ENCODE peak calls at places on chromosomes 4 and X, in seven cellular contexts. One of them, this sample, is unnamed.

GRCh38 chrX:132968282-132968681 is 9.9 kb upstream of the HS6ST2 start:
- DNase-seq in epithelial cell of esophagus: peak
- DNase-seq in mammary epithelial cell: no peak
- DNase-seq in astrocyte of the spinal cord: no peak
- DNase-seq in GM12865: no peak
- DNase-seq in body of pancreas: no peak
- DNase-seq in fibroblast of the aortic adventitia: no peak
- DNase-seq in this sample: no peak

GRCh38 chr4:120769227-120769626 is 153.3 kb downstream of the PRDM5 start:
- DNase-seq in epithelial cell of esophagus: peak
- DNase-seq in mammary epithelial cell: peak
- DNase-seq in astrocyte of the spinal cord: peak
- DNase-seq in GM12865: no peak
- DNase-seq in body of pancreas: no peak
- DNase-seq in fibroblast of the aortic adventitia: peak
- DNase-seq in this sample: peak

GRCh38 chrX:65712005-65712861 is 44.8 kb downstream of the MSN start:
- DNase-seq in epithelial cell of esophagus: no peak
- DNase-seq in mammary epithelial cell: no peak
- DNase-seq in astrocyte of the spinal cord: no peak
- DNase-seq in GM12865: no peak
- DNase-seq in body of pancreas: no peak
- DNase-seq in fibroblast of the aortic adventitia: no peak
- DNase-seq in this sample: no peak

GRCh38 chr4:72900952-72901351 is 168.6 kb downstream of the COX18 start:
- DNase-seq in epithelial cell of esophagus: no peak
- DNase-seq in mammary epithelial cell: no peak
- DNase-seq in astrocyte of the spinal cord: no peak
- DNase-seq in GM12865: no peak
- DNase-seq in body of pancreas: no peak
- DNase-seq in fibroblast of the aortic adventitia: peak
- DNase-seq in this sample: peak

GRCh38 chrX:17470136-17470535 is 95.1 kb downstream of the NHS start:
- DNase-seq in epithelial cell of esophagus: peak
- DNase-seq in mammary epithelial cell: peak
- DNase-seq in astrocyte of the spinal cord: no peak
- DNase-seq in GM12865: no peak
- DNase-seq in body of pancreas: no peak
- DNase-seq in fibroblast of the aortic adventitia: no peak
- DNase-seq in this sample: peak

GRCh38 chrX:148517191-148517590 is 16.8 kb downstream of the AFF2 start:
- DNase-seq in epithelial cell of esophagus: no peak
- DNase-seq in mammary epithelial cell: peak
- DNase-seq in astrocyte of the spinal cord: peak
- DNase-seq in GM12865: no peak
- DNase-seq in body of pancreas: no peak
- DNase-seq in fibroblast of the aortic adventitia: no peak
- DNase-seq in this sample: no peak

GRCh38 chr4:143291334-143291733 is 45.3 kb upstream of the GAB1 start:
- DNase-seq in epithelial cell of esophagus: peak
- DNase-seq in mammary epithelial cell: peak
- DNase-seq in astrocyte of the spinal cord: no peak
- DNase-seq in GM12865: no peak
- DNase-seq in body of pancreas: no peak
- DNase-seq in fibroblast of the aortic adventitia: no peak
- DNase-seq in this sample: no peak

GRCh38 chr4:113741971-113742370 is 19.6 kb downstream of the CAMK2D start:
- DNase-seq in epithelial cell of esophagus: no peak
- DNase-seq in mammary epithelial cell: no peak
- DNase-seq in astrocyte of the spinal cord: no peak
- DNase-seq in GM12865: no peak
- DNase-seq in body of pancreas: no peak
- DNase-seq in fibroblast of the aortic adventitia: no peak
- DNase-seq in this sample: no peak

GRCh38 chr4:76301068-76301774 is 5.3 kb upstream of the STBD1 start:
- DNase-seq in epithelial cell of esophagus: peak
- DNase-seq in mammary epithelial cell: peak
- DNase-seq in astrocyte of the spinal cord: peak
- DNase-seq in GM12865: peak
- DNase-seq in body of pancreas: peak
- DNase-seq in fibroblast of the aortic adventitia: peak
- DNase-seq in this sample: peak

GRCh38 chr4:94373752-94374151 is 31.1 kb upstream of the HPGDS start:
- DNase-seq in epithelial cell of esophagus: no peak
- DNase-seq in mammary epithelial cell: no peak
- DNase-seq in astrocyte of the spinal cord: no peak
- DNase-seq in GM12865: no peak
- DNase-seq in body of pancreas: no peak
- DNase-seq in fibroblast of the aortic adventitia: no peak
- DNase-seq in this sample: no peak

GRCh38 chr4:1126506-1126905 is 13.1 kb upstream of the RNF212 start:
- DNase-seq in epithelial cell of esophagus: no peak
- DNase-seq in mammary epithelial cell: no peak
- DNase-seq in astrocyte of the spinal cord: no peak
- DNase-seq in GM12865: no peak
- DNase-seq in body of pancreas: no peak
- DNase-seq in fibroblast of the aortic adventitia: peak
- DNase-seq in this sample: peak

GRCh38 chrX:151538190-151539122 is 25.0 kb upstream of the PASD1 start:
- DNase-seq in epithelial cell of esophagus: peak
- DNase-seq in mammary epithelial cell: peak
- DNase-seq in astrocyte of the spinal cord: no peak
- DNase-seq in GM12865: no peak
- DNase-seq in body of pancreas: no peak
- DNase-seq in fibroblast of the aortic adventitia: no peak
- DNase-seq in this sample: no peak

DNA sequence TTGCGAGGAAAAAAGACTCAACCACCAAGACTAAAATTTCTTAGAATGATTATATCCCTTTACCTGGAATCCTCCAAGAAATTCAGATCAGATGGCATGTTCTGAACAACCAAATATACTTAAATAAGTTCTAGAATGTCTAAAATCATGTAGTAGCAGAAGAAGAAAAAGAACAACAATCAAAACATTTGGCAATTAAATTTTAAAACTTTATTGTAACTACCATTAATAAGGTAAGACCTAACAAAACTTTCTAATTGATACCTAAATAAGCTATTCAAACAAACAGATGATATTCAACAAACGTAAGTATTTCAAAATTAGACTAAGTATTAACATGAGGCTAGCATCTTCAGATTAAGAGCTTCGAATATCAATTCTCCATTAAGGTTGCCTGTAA is 4.3 kb downstream of the THOC2 start:
- DNase-seq in epithelial cell of esophagus: no peak
- DNase-seq in mammary epithelial cell: no peak
- DNase-seq in astrocyte of the spinal cord: no peak
- DNase-seq in GM12865: no peak
- DNase-seq in body of pancreas: no peak
- DNase-seq in fibroblast of the aortic adventitia: no peak
- DNase-seq in this sample: no peak
- H3K4me3 ChIP-seq in epithelial cell of esophagus: no peak
- H3K4me3 ChIP-seq in mammary epithelial cell: no peak
- H3K4me3 ChIP-seq in astrocyte of the spinal cord: no peak
- H3K4me3 ChIP-seq in GM12865: no peak
- H3K4me3 ChIP-seq in body of pancreas: no peak
- H3K4me3 ChIP-seq in fibroblast of the aortic adventitia: no peak
- H3K4me3 ChIP-seq in this sample: no peak

GRCh38 chrX:26851981-26852380 is 611.2 kb downstream of the PPP4R3C start:
- DNase-seq in epithelial cell of esophagus: peak
- DNase-seq in mammary epithelial cell: peak
- DNase-seq in astrocyte of the spinal cord: peak
- DNase-seq in GM12865: no peak
- DNase-seq in body of pancreas: no peak
- DNase-seq in fibroblast of the aortic adventitia: peak
- DNase-seq in this sample: peak
- TF ChIP-seq CTCF in epithelial cell of esophagus: no peak
- TF ChIP-seq CTCF in mammary epithelial cell: peak
- TF ChIP-seq CTCF in astrocyte of the spinal cord: peak
- TF ChIP-seq CTCF in GM12865: no peak
- TF ChIP-seq CTCF in body of pancreas: no peak
- TF ChIP-seq CTCF in fibroblast of the aortic adventitia: no peak
- TF ChIP-seq CTCF in this sample: no peak

GRCh38 chr4:54224960-54225670 is 4.0 kb upstream of the PDGFRA start:
- DNase-seq in epithelial cell of esophagus: no peak
- DNase-seq in mammary epithelial cell: no peak
- DNase-seq in astrocyte of the spinal cord: no peak
- DNase-seq in GM12865: no peak
- DNase-seq in body of pancreas: no peak
- DNase-seq in fibroblast of the aortic adventitia: peak
- DNase-seq in this sample: no peak
- H3K4me3 ChIP-seq in epithelial cell of esophagus: no peak
- H3K4me3 ChIP-seq in mammary epithelial cell: no peak
- H3K4me3 ChIP-seq in astrocyte of the spinal cord: no peak
- H3K4me3 ChIP-seq in GM12865: no peak
- H3K4me3 ChIP-seq in body of pancreas: no peak
- H3K4me3 ChIP-seq in fibroblast of the aortic adventitia: peak
- H3K4me3 ChIP-seq in this sample: no peak

GRCh38 chr4:98745372-98745771 is 87.0 kb upstream of the TSPAN5 start:
- DNase-seq in epithelial cell of esophagus: peak
- DNase-seq in mammary epithelial cell: peak
- DNase-seq in astrocyte of the spinal cord: no peak
- DNase-seq in GM12865: peak
- DNase-seq in body of pancreas: no peak
- DNase-seq in fibroblast of the aortic adventitia: peak
- DNase-seq in this sample: peak
- TF ChIP-seq CTCF in epithelial cell of esophagus: peak
- TF ChIP-seq CTCF in mammary epithelial cell: peak
- TF ChIP-seq CTCF in astrocyte of the spinal cord: peak
- TF ChIP-seq CTCF in GM12865: peak
- TF ChIP-seq CTCF in body of pancreas: no peak
- TF ChIP-seq CTCF in fibroblast of the aortic adventitia: peak
- TF ChIP-seq CTCF in this sample: peak

DNA sequence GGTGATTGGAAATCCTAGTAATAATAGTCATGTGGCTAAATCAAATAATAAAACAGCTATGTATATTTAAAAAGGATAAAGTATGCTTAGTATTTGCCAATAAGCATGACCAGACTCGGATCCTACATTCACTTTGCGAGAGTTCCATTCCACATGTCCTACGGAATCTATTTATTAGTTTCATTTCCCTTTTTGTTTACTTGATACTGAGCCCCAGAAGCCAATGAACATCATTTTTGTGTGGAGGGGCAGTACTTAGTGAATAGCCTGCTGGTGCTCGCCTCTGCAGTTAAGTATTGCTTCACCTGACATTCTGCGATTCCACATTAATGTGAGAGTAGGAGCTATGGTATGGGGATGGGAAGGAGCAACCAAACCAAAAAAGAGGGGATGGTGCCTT is 58.5 kb upstream of the NAP1L5 start:
- DNase-seq in epithelial cell of esophagus: no peak
- DNase-seq in mammary epithelial cell: no peak
- DNase-seq in astrocyte of the spinal cord: no peak
- DNase-seq in GM12865: no peak
- DNase-seq in body of pancreas: no peak
- DNase-seq in fibroblast of the aortic adventitia: no peak
- DNase-seq in this sample: no peak
- H3K4me3 ChIP-seq in epithelial cell of esophagus: no peak
- H3K4me3 ChIP-seq in mammary epithelial cell: no peak
- H3K4me3 ChIP-seq in astrocyte of the spinal cord: no peak
- H3K4me3 ChIP-seq in GM12865: no peak
- H3K4me3 ChIP-seq in body of pancreas: no peak
- H3K4me3 ChIP-seq in fibroblast of the aortic adventitia: no peak
- H3K4me3 ChIP-seq in this sample: no peak

GRCh38 chr4:159460408-159460807 is 357.5 kb downstream of the RAPGEF2 start:
- DNase-seq in epithelial cell of esophagus: no peak
- DNase-seq in mammary epithelial cell: no peak
- DNase-seq in astrocyte of the spinal cord: peak
- DNase-seq in GM12865: no peak
- DNase-seq in body of pancreas: no peak
- DNase-seq in fibroblast of the aortic adventitia: no peak
- DNase-seq in this sample: no peak

GRCh38 chr4:159451006-159451405 is 348.1 kb downstream of the RAPGEF2 start:
- DNase-seq in epithelial cell of esophagus: peak
- DNase-seq in mammary epithelial cell: peak
- DNase-seq in astrocyte of the spinal cord: no peak
- DNase-seq in GM12865: no peak
- DNase-seq in body of pancreas: no peak
- DNase-seq in fibroblast of the aortic adventitia: no peak
- DNase-seq in this sample: no peak

GRCh38 chr4:159455675-159456235 is 352.9 kb downstream of the RAPGEF2 start:
- DNase-seq in epithelial cell of esophagus: peak
- DNase-seq in mammary epithelial cell: peak
- DNase-seq in astrocyte of the spinal cord: peak
- DNase-seq in GM12865: peak
- DNase-seq in body of pancreas: no peak
- DNase-seq in fibroblast of the aortic adventitia: peak
- DNase-seq in this sample: peak
- TF ChIP-seq CTCF in epithelial cell of esophagus: peak
- TF ChIP-seq CTCF in mammary epithelial cell: peak
- TF ChIP-seq CTCF in astrocyte of the spinal cord: peak
- TF ChIP-seq CTCF in GM12865: peak
- TF ChIP-seq CTCF in body of pancreas: peak
- TF ChIP-seq CTCF in fibroblast of the aortic adventitia: peak
- TF ChIP-seq CTCF in this sample: peak

GRCh38 chrX:41705680-41706374 is 17.1 kb downstream of the GPR34 start:
- DNase-seq in epithelial cell of esophagus: no peak
- DNase-seq in mammary epithelial cell: no peak
- DNase-seq in astrocyte of the spinal cord: no peak
- DNase-seq in GM12865: peak
- DNase-seq in body of pancreas: no peak
- DNase-seq in fibroblast of the aortic adventitia: no peak
- DNase-seq in this sample: no peak
- H3K4me3 ChIP-seq in epithelial cell of esophagus: no peak
- H3K4me3 ChIP-seq in mammary epithelial cell: no peak
- H3K4me3 ChIP-seq in astrocyte of the spinal cord: no peak
- H3K4me3 ChIP-seq in GM12865: no peak
- H3K4me3 ChIP-seq in body of pancreas: no peak
- H3K4me3 ChIP-seq in fibroblast of the aortic adventitia: no peak
- H3K4me3 ChIP-seq in this sample: no peak

This sample was measured in fibroblast of pulmonary artery.